ENCODE peak calls at places on chromosomes 3 and 15, in four cellular contexts. Q, Y, V and Z are unnamed samples.

GRCh38 chr3:123755508-123755907 is 128.6 kb downstream of the MYLK start:
- DNase-seq in Q (no peak), Y (no peak), V (no peak), Z (no peak)

GRCh38 chr3:11653298-11654055 is 9.8 kb upstream of the VGLL4 start:
- DNase-seq in Q (peak), V (no peak), Y (no peak), Z (peak)

GRCh38 chr3:31466016-31466415 is 66.7 kb upstream of the STT3B start:
- DNase-seq in V (no peak), Y (no peak), Q (no peak), Z (no peak)

GRCh38 chr3:103048371-103048722 is 613.5 kb downstream of the ZPLD1 start:
- DNase-seq in V (no peak), Q (peak), Y (no peak), Z (no peak)

GRCh38 chr15:83904107-83904720 is 250.3 kb downstream of the ADAMTSL3 start:
- DNase-seq in V (no peak), Y (peak), Q (no peak), Z (no peak)

GRCh38 chr3:95923496-95924210 is 890.7 kb upstream of the EPHA6 start:
- DNase-seq in Q (peak), V (no peak), Y (no peak), Z (no peak)

GRCh38 chr3:182618085-182618732 is 175.1 kb upstream of the ATP11B start:
- DNase-seq in V (no peak), Y (no peak), Q (peak), Z (peak)

GRCh38 chr3:81443948-81444347 is 317.5 kb downstream of the GBE1 start:
- DNase-seq in Y (no peak), V (peak), Q (peak), Z (no peak)

GRCh38 chr3:52710512-52710911 is 4.6 kb downstream of the SPCS1 start:
- DNase-seq in Y (no peak), Q (no peak), V (no peak), Z (no peak)

GRCh38 chr3:188468672-188469071 is 314.7 kb downstream of the LPP start:
- DNase-seq in Y (peak), V (no peak), Q (no peak), Z (no peak)

GRCh38 chr3:103055021-103055420 is 620.2 kb downstream of the ZPLD1 start:
- DNase-seq in Q (no peak), Y (no peak), V (no peak), Z (no peak)

GRCh38 chr3:50264389-50264963 is 4.5 kb upstream of the SEMA3B start:
- DNase-seq in Q (peak), Y (peak), V (peak), Z (peak)

GRCh38 chr3:103495186-103495585 is 1060.4 kb downstream of the ZPLD1 start:
- DNase-seq in Y (no peak), Q (no peak), V (no peak), Z (no peak)

GRCh38 chr15:84684092-84684491 is 26.1 kb upstream of the NMB start:
- DNase-seq in Q (peak), Y (no peak), V (no peak), Z (no peak)

GRCh38 chr3:10248984-10249748 is 907 bp downstream of the TATDN2 start:
- DNase-seq in V (peak), Y (peak), Q (no peak), Z (peak)

GRCh38 chr15:83305696-83306291 is 21.3 kb upstream of the BNC1 start:
- DNase-seq in V (no peak), Q (peak), Y (no peak), Z (peak)

GRCh38 chr3:66302288-66302687 is 81.5 kb downstream of the SLC25A26 start:
- DNase-seq in V (no peak), Y (no peak), Q (no peak), Z (no peak)

GRCh38 chr15:40302288-40302886 is 5.3 kb downstream of the PLCB2 start:
- DNase-seq in Q (no peak), Y (peak), V (no peak), Z (no peak)

GRCh38 chr3:5063724-5064123 is 58.4 kb upstream of the ARL8B start:
- DNase-seq in V (no peak), Q (no peak), Y (peak), Z (no peak)

GRCh38 chr3:169268942-169269460 is 394.5 kb downstream of the MECOM start:
- DNase-seq in Q (no peak), Y (no peak), V (no peak), Z (peak)

GRCh38 chr3:112958749-112959560 is 15.9 kb downstream of the CD200R1 start:
- DNase-seq in Q (no peak), V (no peak), Y (no peak), Z (no peak)

GRCh38 chr3:119731545-119732343 is 28.9 kb downstream of the CFAP91 start:
- DNase-seq in Q (peak), V (no peak), Y (no peak), Z (peak)

GRCh38 chr3:49531715-49532114 is 22.6 kb upstream of the BSN start:
- DNase-seq in V (no peak), Y (no peak), Q (no peak), Z (no peak)

GRCh38 chr3:123755085-123755484 is 129.0 kb downstream of the MYLK start:
- DNase-seq in Y (no peak), Q (no peak), V (peak), Z (no peak)

GRCh38 chr15:59702351-59702750 is 13.2 kb upstream of the BNIP2 start:
- DNase-seq in Y (no peak), Q (peak), V (no peak), Z (no peak)

GRCh38 chr15:29126821-29127461 is 142.7 kb downstream of the NSMCE3 start:
- DNase-seq in Y (peak), Q (no peak), V (no peak), Z (peak)

GRCh38 chr3:114207768-114208167 is 28.9 kb upstream of the DRD3 start:
- DNase-seq in Q (no peak), Y (no peak), V (no peak), Z (no peak)
- TF ChIP-seq CTCF in Q (no peak), Y (no peak), V (no peak), Z (no peak)

GRCh38 chr15:74432968-74433591 is 678 bp downstream of the SEMA7A start:
- DNase-seq in V (no peak), Q (no peak), Y (no peak), Z (peak)

GRCh38 chr15:74434260-74434915 is 630 bp upstream of the SEMA7A start:
- DNase-seq in Q (no peak), V (no peak), Y (no peak), Z (peak)

GRCh38 chr15:74432271-74432967 is 1.3 kb downstream of the SEMA7A start:
- DNase-seq in Q (no peak), Y (no peak), V (no peak), Z (peak)

GRCh38 chr15:74431645-74432044 is 2.1 kb downstream of the SEMA7A start:
- DNase-seq in Y (no peak), Q (no peak), V (no peak), Z (no peak)

GRCh38 chr15:74433592-74434259 is at the start of gene SEMA7A:
- DNase-seq in Q (peak), V (peak), Y (peak), Z (peak)
- TF ChIP-seq CTCF in Q (no peak), V (no peak), Y (no peak), Z (no peak)

GRCh38 chr15:94375997-94376396 is 144.6 kb downstream of the MCTP2 start:
- DNase-seq in Y (no peak), V (no peak), Q (no peak), Z (peak)
- TF ChIP-seq CTCF in Y (no peak), V (no peak), Q (no peak), Z (peak)

DNA sequence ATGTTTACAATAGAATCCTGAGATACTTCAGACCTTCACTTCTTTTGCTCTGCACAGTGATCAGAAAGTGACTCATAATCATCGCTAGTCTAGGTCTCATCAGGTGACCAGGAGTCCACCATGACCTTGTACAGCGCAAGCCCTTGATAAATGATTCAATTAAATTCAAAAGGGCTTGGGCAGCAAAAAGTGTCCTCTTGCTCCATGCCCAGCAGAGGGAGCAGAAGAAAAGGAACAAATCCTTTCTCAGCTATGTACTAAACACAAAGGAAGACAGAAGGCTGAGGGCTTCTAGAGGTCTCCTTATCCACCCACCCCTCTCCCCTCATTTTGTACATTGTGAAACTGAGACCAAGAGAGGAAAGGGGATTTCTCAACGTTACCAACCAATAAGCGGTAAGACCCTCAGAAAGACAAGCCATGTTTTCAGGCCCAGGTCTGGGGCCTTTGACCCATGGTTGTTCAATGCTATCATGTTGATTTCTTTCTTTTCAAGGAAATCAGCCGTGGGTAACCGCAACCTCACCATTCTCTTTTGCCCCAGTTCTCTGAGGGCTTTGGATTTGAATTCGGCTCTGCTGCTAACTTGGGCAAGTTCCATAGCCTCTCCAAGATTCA is 74.8 kb downstream of the AQP9 start:
- DNase-seq in Y (no peak), V (peak), Q (peak), Z (peak)
- TF ChIP-seq CTCF in Y (no peak), V (peak), Q (peak), Z (peak)

DNA sequence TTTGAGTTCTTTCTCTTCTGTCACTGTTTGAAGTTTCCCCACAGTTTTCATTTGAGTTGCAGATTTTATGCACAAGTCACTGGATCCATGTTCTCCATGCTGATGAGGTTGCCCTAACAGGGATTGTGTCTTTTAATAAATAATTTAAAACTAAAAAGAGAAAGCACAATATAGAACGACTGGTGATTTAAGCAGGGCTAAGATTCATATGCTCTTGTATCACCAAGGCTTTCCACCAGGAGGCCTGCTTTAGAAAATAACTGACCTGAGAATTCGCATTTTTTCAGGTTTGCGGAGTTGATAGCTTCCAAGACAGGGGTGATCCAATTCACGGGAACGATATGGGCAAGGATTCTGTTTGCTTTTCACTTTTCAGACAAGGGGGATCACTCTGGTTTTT is 252.0 kb upstream of the VEPH1 start:
- DNase-seq in Q (no peak), Y (no peak), V (no peak), Z (no peak)
- TF ChIP-seq CTCF in Q (peak), Y (no peak), V (no peak), Z (peak)

DNA sequence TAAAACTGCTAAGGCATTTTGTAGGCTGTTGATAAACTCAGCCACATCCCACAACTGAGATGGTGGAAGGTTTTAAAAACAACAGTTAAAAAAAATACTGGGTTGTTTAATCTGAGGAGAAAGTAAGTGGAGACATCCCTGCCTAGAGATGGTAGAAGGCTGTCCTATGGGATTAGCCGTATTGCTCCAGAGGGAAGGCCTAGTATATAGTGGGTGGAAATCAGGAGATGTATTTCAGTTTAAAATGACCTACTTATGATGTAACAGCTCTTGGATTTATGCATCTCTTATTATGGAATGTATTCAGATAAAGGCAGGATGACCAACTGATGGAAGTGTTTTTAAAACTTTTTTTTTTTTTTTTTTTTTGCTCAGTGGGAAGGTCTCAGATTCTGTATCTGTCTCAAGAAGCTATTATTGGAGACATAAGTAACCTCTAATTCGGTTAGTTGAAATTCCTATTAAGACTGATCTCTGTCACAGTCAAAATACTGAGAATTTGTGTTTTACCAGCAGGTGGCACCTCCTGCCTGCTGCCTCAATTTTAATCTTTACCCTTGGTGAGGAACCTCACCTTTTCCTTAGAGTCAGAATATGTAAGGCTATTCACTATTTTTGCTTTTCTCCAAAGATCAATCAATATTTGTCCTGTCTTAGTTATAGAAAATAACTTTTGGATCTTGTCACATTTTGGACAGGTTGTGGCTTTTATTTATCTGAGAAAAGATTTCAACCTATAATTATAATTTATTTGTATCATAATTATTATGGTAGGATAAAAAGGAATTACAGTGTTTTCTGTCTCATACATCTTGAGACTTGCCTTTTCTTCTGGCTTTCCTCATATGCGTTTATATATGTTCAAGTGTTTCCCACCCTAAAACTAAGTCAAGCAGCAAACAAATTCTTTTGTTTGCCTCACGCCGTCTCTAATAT is 63.0 kb downstream of the VPS8 start:
- DNase-seq in Y (no peak), Q (peak), V (peak), Z (peak)
- TF ChIP-seq CTCF in Y (peak), Q (peak), V (peak), Z (peak)

DNA sequence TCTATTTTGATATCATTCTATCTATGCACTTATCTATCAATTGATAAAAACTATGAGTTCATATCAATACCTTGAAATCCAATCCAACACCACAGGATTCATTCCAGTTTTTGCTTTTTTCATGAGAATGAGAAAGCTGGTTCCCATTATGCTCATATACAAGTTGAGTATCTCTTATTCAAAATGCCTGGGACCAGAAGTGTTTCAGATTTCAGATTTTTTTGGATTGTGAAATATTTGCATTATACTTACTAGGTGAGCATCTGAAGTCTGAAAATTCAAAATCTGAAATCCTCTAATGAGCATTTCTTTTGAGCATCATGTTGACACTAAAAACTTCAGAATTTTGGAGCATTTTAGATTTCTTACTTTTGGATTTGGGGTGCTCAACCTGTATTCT is 67.8 kb upstream of the DCBLD2 start:
- DNase-seq in Q (no peak), V (no peak), Y (no peak), Z (no peak)
- TF ChIP-seq CTCF in Q (no peak), V (no peak), Y (no peak), Z (no peak)